ENCODE peak calls at places on chromosomes 5 and 9, in five cellular contexts. E is lower lobe of right lung; V is right cardiac atrium; O is CD8-positive, alpha-beta T cell; P is naive thymus-derived CD4-positive, alpha-beta T cell. G is an unnamed sample.

GRCh38 chr5:1437452-1437851 is 7.8 kb downstream of the SLC6A3 start:
- DNase-seq in E (no peak), P (no peak), O (no peak), V (no peak), G (no peak)

GRCh38 chr5:81785311-81785710 is 34.4 kb upstream of the SSBP2 start:
- DNase-seq in V (no peak), P (no peak), O (no peak), E (no peak), G (no peak)

GRCh38 chr5:120368923-120369715 is 95.0 kb upstream of the PRR16 start:
- DNase-seq in P (no peak), V (no peak), E (no peak), O (no peak), G (no peak)

GRCh38 chr9:114207034-114207815 is 51.9 kb downstream of the COL27A1 start:
- DNase-seq in E (peak; percentile 40), O (no peak), P (no peak), V (peak; percentile 58), G (no peak)

GRCh38 chr5:54098267-54098666 is 212.1 kb downstream of the ARL15 start:
- DNase-seq in V (no peak), P (no peak), E (no peak), O (no peak), G (no peak)

GRCh38 chr5:67530609-67531255 is 334.1 kb upstream of the CD180 start:
- DNase-seq in E (no peak), O (no peak), P (no peak), V (no peak), G (no peak)

GRCh38 chr5:10081584-10081983 is 168.1 kb downstream of the ATPSCKMT start:
- DNase-seq in P (no peak), V (no peak), O (no peak), E (no peak), G (no peak)

GRCh38 chr5:139700711-139701693 is 52.9 kb downstream of the CXXC5 start:
- DNase-seq in P (no peak), O (peak; percentile 19), V (no peak), E (no peak), G (no peak)

GRCh38 chr5:78566747-78567449 is 81.7 kb downstream of the LHFPL2 start:
- DNase-seq in O (no peak), V (no peak), P (no peak), E (no peak), G (no peak)

GRCh38 chr5:143932584-143932983 is 120.6 kb downstream of the HMHB1 start:
- DNase-seq in O (no peak), E (no peak), V (no peak), P (no peak), G (no peak)

GRCh38 chr9:136260521-136260920 is 14.9 kb upstream of the QSOX2 start:
- DNase-seq in E (no peak), O (no peak), V (no peak), P (no peak), G (no peak)

GRCh38 chr9:115847245-115847644 is 306.3 kb upstream of the PAPPA start:
- DNase-seq in V (no peak), O (no peak), P (no peak), E (no peak), G (no peak)

GRCh38 chr5:100904259-100904822 is 1.3 kb upstream of the ST8SIA4 start:
- DNase-seq in V (no peak), E (peak; percentile 44), P (peak; percentile 50), O (peak; percentile 71), G (no peak)

GRCh38 chr5:100902406-100903035 is 561 bp downstream of the ST8SIA4 start:
- DNase-seq in E (no peak), V (no peak), O (peak; percentile 43), P (no peak), G (no peak)

GRCh38 chr5:100903036-100903887 is at the start of gene ST8SIA4:
- DNase-seq in O (peak; percentile 95), V (peak; percentile 79), P (peak; percentile 91), E (peak; percentile 93), G (peak; percentile 75)

GRCh38 chr5:100901851-100902341 is 1.2 kb downstream of the ST8SIA4 start:
- DNase-seq in P (peak; percentile 83), E (peak; percentile 52), O (peak; percentile 80), V (peak; percentile 31), G (no peak)

DNA sequence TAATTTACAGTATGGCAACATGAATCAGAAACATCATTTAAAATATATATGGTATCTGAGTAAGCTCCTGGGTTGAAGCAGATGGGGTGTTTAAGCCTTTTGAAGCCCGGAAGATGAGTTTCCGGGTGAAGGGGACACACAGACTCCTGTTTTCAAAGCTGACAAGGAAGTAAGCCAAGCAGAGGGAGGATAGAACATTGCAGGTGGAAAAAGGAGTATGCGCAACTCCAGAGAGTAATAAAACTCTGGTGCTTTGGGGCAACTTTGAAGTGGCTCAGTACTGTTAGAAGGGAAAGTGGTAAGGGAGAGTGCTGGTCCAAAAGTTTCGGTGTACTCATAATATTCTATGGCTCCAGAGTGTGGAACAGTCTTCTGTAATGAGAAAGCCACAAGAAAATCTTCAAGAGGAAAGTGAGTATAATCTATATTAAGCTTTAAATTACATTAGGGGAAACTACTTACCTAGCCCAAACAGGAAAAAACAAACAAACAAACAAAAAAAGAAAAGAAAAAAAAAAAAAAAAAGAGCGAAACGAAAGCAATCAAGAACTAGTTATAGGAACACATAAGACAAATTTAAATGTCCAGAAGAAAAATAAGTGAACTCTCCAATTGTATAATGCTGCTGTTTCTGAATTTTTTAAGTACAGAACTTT is 2.3 kb upstream of the ST8SIA4 start:
- DNase-seq in E (no peak), P (peak; percentile 22), V (no peak), O (no peak), G (no peak)
- H3K4me3 ChIP-seq in E (peak overlapping the region; percentile 73), P (peak overlapping the region; percentile 83), V (peak overlapping the region; percentile 63), O (no peak overlapping the region), G (no peak overlapping the region)

GRCh38 chr9:92313624-92314012 is 11.5 kb downstream of the NOL8 start:
- DNase-seq in P (no peak), O (no peak), E (no peak), V (no peak), G (no peak)

GRCh38 chr9:92315456-92315855 is 9.7 kb downstream of the NOL8 start:
- DNase-seq in V (no peak), P (no peak), E (no peak), O (no peak), G (no peak)

GRCh38 chr9:92308893-92309292 is 15.4 kb upstream of the IARS1 start:
- DNase-seq in P (no peak), O (no peak), V (no peak), E (no peak), G (no peak)

GRCh38 chr9:92310562-92310961 is 14.6 kb downstream of the NOL8 start:
- DNase-seq in P (no peak), E (no peak), V (no peak), O (no peak), G (no peak)

DNA sequence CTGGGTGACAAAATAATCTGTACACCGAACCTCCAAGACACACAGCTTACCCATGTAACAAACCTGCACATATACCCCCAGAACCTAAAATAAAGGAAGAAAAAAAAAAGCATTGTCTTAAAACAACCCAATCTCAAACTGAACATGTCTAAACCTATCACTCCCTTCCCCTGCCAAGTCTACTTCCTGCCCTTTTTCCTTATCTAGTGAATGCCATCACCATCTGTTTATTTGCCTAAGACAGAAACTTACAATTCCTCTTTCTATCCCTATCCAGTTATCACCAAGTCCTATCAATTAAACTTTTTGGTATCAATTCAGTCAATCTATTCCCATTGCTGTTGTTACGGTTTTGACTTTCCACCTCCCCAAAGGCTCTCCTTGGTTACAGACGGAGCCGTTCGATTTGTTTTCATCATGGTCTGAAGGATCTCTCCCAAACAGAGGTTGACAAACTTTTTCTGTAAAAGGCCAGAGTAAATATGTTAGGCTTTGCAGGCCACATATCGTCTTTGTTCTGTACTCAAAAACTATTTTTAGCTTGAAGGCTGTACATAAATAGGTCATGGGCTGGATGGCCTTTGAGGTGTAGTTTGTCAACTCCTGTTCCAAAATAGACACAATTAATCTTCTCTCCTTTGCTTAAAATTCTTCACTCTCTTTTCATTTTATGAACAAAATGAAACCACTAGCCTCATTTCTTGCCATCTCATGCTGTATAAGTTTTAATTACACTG is 12.1 kb downstream of the NOL8 start:
- DNase-seq in P (no peak), E (no peak), O (no peak), V (no peak), G (no peak)
- H3K27ac ChIP-seq in P (no peak overlapping the region), E (no peak overlapping the region), O (no peak overlapping the region), V (peak overlapping the region; percentile 58), G (no peak overlapping the region)

GRCh38 chr9:133526721-133527321 is 2.1 kb upstream of the MYMK start:
- DNase-seq in O (peak; percentile 18), P (no peak), V (no peak), E (no peak), G (no peak)
- H3K4me3 ChIP-seq in O (no peak overlapping the region), P (no peak overlapping the region), V (no peak overlapping the region), E (no peak overlapping the region), G (no peak overlapping the region)

GRCh38 chr5:122173484-122174191 is 44.3 kb downstream of the ZNF474 start:
- DNase-seq in V (no peak), P (no peak), O (no peak), E (no peak), G (no peak)
- H3K27ac ChIP-seq in V (peak overlapping the region; percentile 17), P (no peak overlapping the region), O (no peak overlapping the region), E (no peak overlapping the region), G (no peak overlapping the region)

GRCh38 chr9:36987409-36987808 is 46.7 kb downstream of the PAX5 start:
- DNase-seq in O (no peak), V (no peak), P (no peak), E (no peak), G (no peak)

GRCh38 chr9:36985769-36986547 is 48.1 kb downstream of the PAX5 start:
- DNase-seq in O (no peak), V (no peak), E (no peak), P (no peak), G (no peak)

GRCh38 chr9:36986548-36987408 is 47.3 kb downstream of the PAX5 start:
- DNase-seq in V (no peak), E (no peak), P (no peak), O (no peak), G (no peak)

GRCh38 chr9:36988848-36989247 is 45.2 kb downstream of the PAX5 start:
- DNase-seq in P (no peak), E (no peak), O (no peak), V (no peak), G (no peak)

DNA sequence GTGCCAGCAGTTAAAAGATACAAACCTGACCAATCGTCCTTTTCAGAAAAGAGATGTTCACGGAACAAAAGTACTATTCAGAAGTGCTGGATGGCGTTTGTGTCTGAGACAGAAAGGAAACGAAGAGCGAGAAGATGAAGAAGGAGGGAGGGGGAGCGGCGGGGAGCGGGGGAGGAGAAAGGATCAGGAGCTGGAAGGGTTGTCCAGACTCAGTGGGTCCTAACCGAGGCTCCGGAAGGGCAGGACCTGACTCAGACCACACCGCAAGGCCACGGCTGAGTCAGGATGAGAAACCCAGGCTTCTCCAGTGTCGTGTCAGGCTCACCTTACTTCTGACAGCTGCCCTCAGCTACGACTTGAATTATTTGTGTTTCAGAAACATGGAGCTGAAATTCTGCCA is 46.2 kb downstream of the PAX5 start:
- DNase-seq in E (no peak), V (no peak), P (no peak), O (no peak), G (no peak)
- H3K4me3 ChIP-seq in E (no peak overlapping the region), V (no peak overlapping the region), P (no peak overlapping the region), O (no peak overlapping the region), G (no peak overlapping the region)